ENCODE peak calls at places on chromosomes 11 and 22, in ten cellular contexts. One of them, this sample, is unnamed.

GRCh38 chr11:67118059-67118766 is 850 bp upstream of the KDM2A start:
- DNase-seq in HFFc6: no peak
- DNase-seq in BE2C: peak
- DNase-seq in adipocyte: no peak
- DNase-seq in GM04504: no peak
- DNase-seq in activated CD4-positive, alpha-beta T cell treated with anti-CD3 and anti-CD28 coated beads, Interleukin-2, amount 10 ng/mL, durations not matched to agents 24 days and 14 days: peak
- DNase-seq in COR-L47: peak
- DNase-seq in stromal cell of bone marrow: no peak
- DNase-seq in bronchial epithelial cell: no peak
- DNase-seq in activated CD8-positive, alpha-beta memory T cell treated with anti-CD3 and anti-CD28 coated beads, Interleukin-2, amount 50 U/mL, for 48 hours: peak
- DNase-seq in this sample: no peak

GRCh38 chr11:75797796-75798195 is 17.2 kb upstream of the UVRAG start:
- DNase-seq in activated CD8-positive, alpha-beta memory T cell treated with anti-CD3 and anti-CD28 coated beads, Interleukin-2, amount 50 U/mL, for 48 hours: no peak
- DNase-seq in HFFc6: peak
- DNase-seq in adipocyte: no peak
- DNase-seq in GM04504: no peak
- DNase-seq in COR-L47: no peak
- DNase-seq in activated CD4-positive, alpha-beta T cell treated with anti-CD3 and anti-CD28 coated beads, Interleukin-2, amount 10 ng/mL, durations not matched to agents 24 days and 14 days: no peak
- DNase-seq in stromal cell of bone marrow: no peak
- DNase-seq in BE2C: no peak
- DNase-seq in bronchial epithelial cell: no peak
- DNase-seq in this sample: no peak

GRCh38 chr22:19463491-19464469 is 15.2 kb downstream of the UFD1 start:
- DNase-seq in adipocyte: peak
- DNase-seq in GM04504: peak
- DNase-seq in activated CD8-positive, alpha-beta memory T cell treated with anti-CD3 and anti-CD28 coated beads, Interleukin-2, amount 50 U/mL, for 48 hours: no peak
- DNase-seq in COR-L47: no peak
- DNase-seq in BE2C: peak
- DNase-seq in HFFc6: peak
- DNase-seq in activated CD4-positive, alpha-beta T cell treated with anti-CD3 and anti-CD28 coated beads, Interleukin-2, amount 10 ng/mL, durations not matched to agents 24 days and 14 days: no peak
- DNase-seq in bronchial epithelial cell: no peak
- DNase-seq in stromal cell of bone marrow: peak
- DNase-seq in this sample: no peak

GRCh38 chr11:76857776-76858461 is 2.8 kb upstream of the ACER3 start:
- DNase-seq in bronchial epithelial cell: no peak
- DNase-seq in activated CD8-positive, alpha-beta memory T cell treated with anti-CD3 and anti-CD28 coated beads, Interleukin-2, amount 50 U/mL, for 48 hours: no peak
- DNase-seq in activated CD4-positive, alpha-beta T cell treated with anti-CD3 and anti-CD28 coated beads, Interleukin-2, amount 10 ng/mL, durations not matched to agents 24 days and 14 days: no peak
- DNase-seq in COR-L47: no peak
- DNase-seq in GM04504: no peak
- DNase-seq in adipocyte: no peak
- DNase-seq in BE2C: no peak
- DNase-seq in stromal cell of bone marrow: no peak
- DNase-seq in HFFc6: no peak
- DNase-seq in this sample: no peak

GRCh38 chr11:118398797-118399564 is 2.4 kb upstream of the ATP5MG start:
- DNase-seq in GM04504: no peak
- DNase-seq in adipocyte: no peak
- DNase-seq in COR-L47: no peak
- DNase-seq in stromal cell of bone marrow: no peak
- DNase-seq in BE2C: no peak
- DNase-seq in activated CD4-positive, alpha-beta T cell treated with anti-CD3 and anti-CD28 coated beads, Interleukin-2, amount 10 ng/mL, durations not matched to agents 24 days and 14 days: peak
- DNase-seq in activated CD8-positive, alpha-beta memory T cell treated with anti-CD3 and anti-CD28 coated beads, Interleukin-2, amount 50 U/mL, for 48 hours: no peak
- DNase-seq in HFFc6: no peak
- DNase-seq in bronchial epithelial cell: peak
- DNase-seq in this sample: no peak

GRCh38 chr22:45878901-45879551 is 97.9 kb downstream of the WNT7B start:
- DNase-seq in stromal cell of bone marrow: no peak
- DNase-seq in GM04504: no peak
- DNase-seq in COR-L47: peak
- DNase-seq in activated CD8-positive, alpha-beta memory T cell treated with anti-CD3 and anti-CD28 coated beads, Interleukin-2, amount 50 U/mL, for 48 hours: no peak
- DNase-seq in BE2C: peak
- DNase-seq in bronchial epithelial cell: no peak
- DNase-seq in HFFc6: no peak
- DNase-seq in activated CD4-positive, alpha-beta T cell treated with anti-CD3 and anti-CD28 coated beads, Interleukin-2, amount 10 ng/mL, durations not matched to agents 24 days and 14 days: no peak
- DNase-seq in adipocyte: no peak
- DNase-seq in this sample: no peak

GRCh38 chr11:46347637-46348311 is 511 bp downstream of the DGKZ start:
- DNase-seq in GM04504: no peak
- DNase-seq in COR-L47: peak
- DNase-seq in stromal cell of bone marrow: no peak
- DNase-seq in activated CD4-positive, alpha-beta T cell treated with anti-CD3 and anti-CD28 coated beads, Interleukin-2, amount 10 ng/mL, durations not matched to agents 24 days and 14 days: peak
- DNase-seq in activated CD8-positive, alpha-beta memory T cell treated with anti-CD3 and anti-CD28 coated beads, Interleukin-2, amount 50 U/mL, for 48 hours: no peak
- DNase-seq in HFFc6: no peak
- DNase-seq in adipocyte: peak
- DNase-seq in BE2C: no peak
- DNase-seq in bronchial epithelial cell: no peak
- DNase-seq in this sample: no peak

GRCh38 chr11:60349990-60350389 is 22.9 kb downstream of the MS4A6E start:
- DNase-seq in GM04504: no peak
- DNase-seq in HFFc6: no peak
- DNase-seq in BE2C: no peak
- DNase-seq in adipocyte: no peak
- DNase-seq in activated CD8-positive, alpha-beta memory T cell treated with anti-CD3 and anti-CD28 coated beads, Interleukin-2, amount 50 U/mL, for 48 hours: no peak
- DNase-seq in bronchial epithelial cell: no peak
- DNase-seq in stromal cell of bone marrow: no peak
- DNase-seq in COR-L47: no peak
- DNase-seq in activated CD4-positive, alpha-beta T cell treated with anti-CD3 and anti-CD28 coated beads, Interleukin-2, amount 10 ng/mL, durations not matched to agents 24 days and 14 days: no peak
- DNase-seq in this sample: no peak

GRCh38 chr11:31118566-31118965 is 251.0 kb downstream of the DCDC1 start:
- DNase-seq in stromal cell of bone marrow: no peak
- DNase-seq in activated CD4-positive, alpha-beta T cell treated with anti-CD3 and anti-CD28 coated beads, Interleukin-2, amount 10 ng/mL, durations not matched to agents 24 days and 14 days: no peak
- DNase-seq in adipocyte: no peak
- DNase-seq in GM04504: no peak
- DNase-seq in COR-L47: no peak
- DNase-seq in bronchial epithelial cell: no peak
- DNase-seq in BE2C: no peak
- DNase-seq in activated CD8-positive, alpha-beta memory T cell treated with anti-CD3 and anti-CD28 coated beads, Interleukin-2, amount 50 U/mL, for 48 hours: no peak
- DNase-seq in HFFc6: no peak
- DNase-seq in this sample: no peak